ENCODE peak calls at places on chromosomes 1 and 21, in six cellular contexts. P is AG20443; S is mesenteric fat pad; E is central memory CD4-positive, alpha-beta T cell; R is NCI-H774; O is ecto neural progenitor cell. N is an unnamed sample.
A peak's percentile ranks its signal among the peaks of the same experiment; 100 is the strongest.

GRCh38 chr1:9716404-9717192 is 65.1 kb downstream of the PIK3CD start:
- DNase-seq in P (no peak), S (no peak), E (no peak), R (no peak), O (no peak), N (no peak)

GRCh38 chr1:229027158-229027557 is 243.8 kb upstream of the RAB4A start:
- DNase-seq in P (no peak), S (no peak), E (no peak), R (no peak), O (no peak), N (no peak)

GRCh38 chr1:58881471-58881994 is 97.7 kb upstream of the JUN start:
- DNase-seq in P (peak; percentile 57), S (no peak), E (no peak), R (no peak), O (no peak), N (no peak)

GRCh38 chr1:42165511-42166210 is 1.1 kb upstream of the GUCA2A start:
- DNase-seq in P (peak; percentile 62), S (no peak), E (no peak), R (peak; percentile 64), O (no peak), N (no peak)

GRCh38 chr1:116232989-116233514 is 121.9 kb downstream of the MAB21L3 start:
- DNase-seq in P (no peak), S (no peak), E (peak; percentile 45), R (no peak), O (no peak), N (no peak)

GRCh38 chr21:35984654-35985366 is 75.5 kb downstream of the SETD4 start:
- DNase-seq in P (no peak), S (no peak), E (no peak), R (no peak), O (no peak), N (no peak)

GRCh38 chr1:66984491-66984890 is 59.7 kb downstream of the MIER1 start:
- DNase-seq in P (no peak), S (no peak), E (no peak), R (no peak), O (no peak), N (no peak)

GRCh38 chr1:216749219-216749618 is 26.0 kb upstream of the ESRRG start:
- DNase-seq in P (no peak), S (no peak), E (no peak), R (no peak), O (peak; percentile 53), N (no peak)

GRCh38 chr1:223682502-223682901 is 17.0 kb upstream of the CAPN8 start:
- DNase-seq in P (no peak), S (no peak), E (no peak), R (no peak), O (no peak), N (no peak)

N was measured in neural crest cell.